ENCODE peak calls at places on chromosomes 7 and 10, in seven cellular contexts. E is effector memory CD8-positive, alpha-beta T cell; J is SK-MEL-5; H is choroid plexus epithelial cell; U is neural progenitor cell; F is NCI-H524 treated with DMSO at 0.1 percent for 48 hours; P is activated effector memory CD4-positive, alpha-beta T cell treated with Interleukin-2 at 50 U/mL for 16 hours. B is an unnamed sample.

GRCh38 chr7:158779061-158779992 is 50.0 kb downstream of the ESYT2 start:
- DNase-seq in P (no peak), U (no peak), F (no peak), J (no peak), H (peak; percentile 45), E (no peak), B (no peak)

GRCh38 chr10:6399241-6399701 is 180.8 kb downstream of the PRKCQ start:
- DNase-seq in P (no peak), U (no peak), E (no peak), F (no peak), H (peak; percentile 49), J (peak; percentile 59), B (peak; percentile 38)

GRCh38 chr10:77313066-77313750 is 324.4 kb downstream of the KCNMA1 start:
- DNase-seq in H (no peak), J (no peak), E (no peak), U (peak; percentile 23), F (no peak), P (no peak), B (no peak)

GRCh38 chr7:10121641-10122040 is 852.0 kb upstream of the PHF14 start:
- DNase-seq in P (no peak), U (peak; percentile 35), F (no peak), H (no peak), E (no peak), J (peak; percentile 70), B (no peak)

GRCh38 chr7:14207154-14207553 is 217.7 kb upstream of the ETV1 start:
- DNase-seq in E (no peak), H (peak; percentile 27), P (no peak), U (no peak), J (no peak), F (no peak), B (no peak)

GRCh38 chr10:73493781-73494180 is 2.0 kb downstream of the PPP3CB start:
- DNase-seq in F (no peak), E (no peak), P (no peak), H (peak; percentile 68), U (no peak), J (no peak), B (no peak)

GRCh38 chr10:124650263-124650662 is 93.9 kb downstream of the FAM53B start:
- DNase-seq in H (no peak), P (no peak), U (no peak), F (no peak), E (peak; percentile 59), J (no peak), B (no peak)

GRCh38 chr10:79181680-79182079 is 112.9 kb downstream of the ZMIZ1 start:
- DNase-seq in J (no peak), H (no peak), P (no peak), U (peak; percentile 39), E (no peak), F (no peak), B (no peak)

GRCh38 chr10:76829724-76830123 is 807.9 kb downstream of the KCNMA1 start:
- DNase-seq in J (no peak), E (no peak), P (no peak), F (no peak), U (no peak), H (no peak), B (no peak)

GRCh38 chr10:2817923-2818322 is 249.4 kb upstream of the PFKP start:
- DNase-seq in U (no peak), H (no peak), E (no peak), P (no peak), F (no peak), J (no peak), B (no peak)

GRCh38 chr7:74317146-74317782 is 28.1 kb downstream of the CLIP2 start:
- DNase-seq in E (no peak), H (no peak), F (no peak), P (no peak), J (no peak), U (no peak), B (no peak)